ENCODE peak calls at places on chromosomes 6 and 20, in seven cellular contexts. O, H, T, F, B, J and P are unnamed samples.

GRCh38 chr6:109308018-109308492 is 74.2 kb downstream of the CD164 start:
- DNase-seq in O (peak), H (no peak), T (no peak), F (peak), B (no peak), J (no peak), P (peak)

GRCh38 chr6:38567436-38567835 is 72.3 kb downstream of the BTBD9 start:
- DNase-seq in O (no peak), H (no peak), T (no peak), F (peak), B (peak), J (peak), P (peak)

GRCh38 chr20:52410182-52410647 is 218.6 kb upstream of the ZFP64 start:
- DNase-seq in O (peak), H (no peak), T (no peak), F (no peak), B (no peak), J (no peak), P (peak)

GRCh38 chr6:15755555-15755954 is 92.7 kb upstream of the DTNBP1 start:
- DNase-seq in O (no peak), H (no peak), T (no peak), F (no peak), B (no peak), J (no peak), P (peak)

GRCh38 chr6:140203611-140204553 is 829.4 kb upstream of the CITED2 start:
- DNase-seq in O (no peak), H (no peak), T (no peak), F (no peak), B (no peak), J (no peak), P (peak)

GRCh38 chr20:64188682-64189529 is 24.7 kb downstream of the MYT1 start:
- DNase-seq in O (no peak), H (no peak), T (no peak), F (no peak), B (no peak), J (no peak), P (peak)

GRCh38 chr6:136587527-136587926 is 37.3 kb upstream of the MAP7 start:
- DNase-seq in O (no peak), H (no peak), T (no peak), F (no peak), B (no peak), J (no peak), P (peak)

GRCh38 chr6:18506387-18507017 is 119.4 kb downstream of the RNF144B start:
- DNase-seq in O (no peak), H (no peak), T (no peak), F (no peak), B (no peak), J (no peak), P (no peak)

GRCh38 chr6:12350644-12351173 is 60.5 kb downstream of the EDN1 start:
- DNase-seq in O (no peak), H (no peak), T (no peak), F (no peak), B (no peak), J (no peak), P (no peak)

GRCh38 chr6:130994319-130995097 is 68.5 kb downstream of the EPB41L2 start:
- DNase-seq in O (no peak), H (no peak), T (no peak), F (no peak), B (no peak), J (no peak), P (no peak)

GRCh38 chr6:128164254-128164653 is 263.4 kb upstream of the THEMIS start:
- DNase-seq in O (no peak), H (no peak), T (no peak), F (no peak), B (no peak), J (no peak), P (no peak)
- H3K4me3 ChIP-seq in O (no peak), H (no peak), T (no peak), F (no peak), B (no peak), J (no peak), P (no peak)

GRCh38 chr20:47588158-47588557 is 86.5 kb downstream of the NCOA3 start:
- DNase-seq in O (no peak), H (no peak), T (no peak), F (no peak), B (no peak), J (no peak), P (no peak)
- TF ChIP-seq CTCF in O (no peak), H (no peak), T (no peak), F (no peak), B (no peak), J (no peak), P (no peak)

GRCh38 chr20:24437322-24438090 is 31.9 kb upstream of the SYNDIG1 start:
- DNase-seq in O (no peak), H (no peak), T (no peak), F (no peak), B (no peak), J (no peak), P (no peak)
- H3K4me3 ChIP-seq in O (no peak), H (no peak), T (no peak), F (no peak), B (no peak), J (no peak), P (no peak)

GRCh38 chr20:38866265-38867061 is 59.8 kb upstream of the FAM83D start:
- DNase-seq in O (no peak), H (no peak), T (no peak), F (no peak), B (no peak), J (no peak), P (no peak)

GRCh38 chr20:38862226-38862625 is 56.7 kb downstream of the PPP1R16B start:
- DNase-seq in O (no peak), H (no peak), T (no peak), F (no peak), B (no peak), J (peak), P (no peak)

GRCh38 chr20:38863024-38863851 is 57.7 kb downstream of the PPP1R16B start:
- DNase-seq in O (no peak), H (no peak), T (no peak), F (no peak), B (no peak), J (peak), P (no peak)

GRCh38 chr20:38867062-38867359 is 59.2 kb upstream of the FAM83D start:
- DNase-seq in O (no peak), H (no peak), T (no peak), F (no peak), B (no peak), J (no peak), P (no peak)

DNA sequence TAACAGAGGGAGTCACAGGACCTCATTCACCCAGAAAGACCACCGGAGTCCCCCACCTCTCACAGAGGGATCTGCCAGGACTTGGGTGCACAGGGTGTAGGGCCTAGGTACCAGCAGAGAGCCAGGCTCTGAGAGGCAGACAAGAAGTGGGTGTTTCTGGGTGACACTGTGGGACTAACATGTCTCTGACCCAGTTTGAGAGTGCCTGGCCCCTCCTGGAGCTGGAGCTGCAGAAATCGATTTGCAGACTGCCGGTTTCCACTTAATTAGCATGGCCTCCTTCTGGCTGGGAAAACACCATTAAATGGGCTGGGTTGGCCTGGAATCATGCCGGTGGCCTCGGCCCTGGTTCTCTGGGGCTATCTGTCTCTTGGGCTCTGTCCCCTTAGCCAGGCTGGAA is 59.2 kb downstream of the PPP1R16B start:
- DNase-seq in O (no peak), H (no peak), T (no peak), F (no peak), B (no peak), J (no peak), P (no peak)
- TF ChIP-seq CTCF in O (no peak), H (no peak), T (no peak), F (no peak), B (no peak), J (no peak), P (no peak)

GRCh38 chr20:31870703-31871601 is 518 bp downstream of the TTLL9 start:
- DNase-seq in O (no peak), H (no peak), T (peak), F (no peak), B (no peak), J (no peak), P (no peak)

GRCh38 chr20:31871602-31871954 is 1.1 kb downstream of the TTLL9 start:
- DNase-seq in O (no peak), H (no peak), T (no peak), F (no peak), B (no peak), J (no peak), P (no peak)

GRCh38 chr20:31869673-31869941 is 720 bp downstream of the DUSP15 start:
- DNase-seq in O (no peak), H (no peak), T (no peak), F (no peak), B (no peak), J (no peak), P (no peak)

GRCh38 chr20:31868853-31869672 is 1.3 kb downstream of the DUSP15 start:
- DNase-seq in O (no peak), H (no peak), T (peak), F (no peak), B (no peak), J (no peak), P (no peak)

GRCh38 chr20:31869942-31870702 is at the start of the genes DUSP15 and TTLL9:
- DNase-seq in O (peak), H (peak), T (peak), F (peak), B (peak), J (no peak), P (no peak)
- H3K4me3 ChIP-seq in O (peak), H (peak), T (peak), F (peak), B (peak), J (peak), P (peak)

GRCh38 chr6:63353282-63353630 is 33.5 kb upstream of the LGSN start:
- DNase-seq in O (no peak), H (no peak), T (no peak), F (no peak), B (no peak), J (no peak), P (no peak)

GRCh38 chr6:63349401-63349800 is 29.6 kb upstream of the LGSN start:
- DNase-seq in O (no peak), H (no peak), T (no peak), F (no peak), B (no peak), J (no peak), P (peak)

GRCh38 chr6:63348836-63349235 is 29.1 kb upstream of the LGSN start:
- DNase-seq in O (no peak), H (no peak), T (no peak), F (no peak), B (no peak), J (no peak), P (no peak)

GRCh38 chr6:63352587-63353281 is 33.0 kb upstream of the LGSN start:
- DNase-seq in O (no peak), H (no peak), T (no peak), F (peak), B (no peak), J (peak), P (peak)

DNA sequence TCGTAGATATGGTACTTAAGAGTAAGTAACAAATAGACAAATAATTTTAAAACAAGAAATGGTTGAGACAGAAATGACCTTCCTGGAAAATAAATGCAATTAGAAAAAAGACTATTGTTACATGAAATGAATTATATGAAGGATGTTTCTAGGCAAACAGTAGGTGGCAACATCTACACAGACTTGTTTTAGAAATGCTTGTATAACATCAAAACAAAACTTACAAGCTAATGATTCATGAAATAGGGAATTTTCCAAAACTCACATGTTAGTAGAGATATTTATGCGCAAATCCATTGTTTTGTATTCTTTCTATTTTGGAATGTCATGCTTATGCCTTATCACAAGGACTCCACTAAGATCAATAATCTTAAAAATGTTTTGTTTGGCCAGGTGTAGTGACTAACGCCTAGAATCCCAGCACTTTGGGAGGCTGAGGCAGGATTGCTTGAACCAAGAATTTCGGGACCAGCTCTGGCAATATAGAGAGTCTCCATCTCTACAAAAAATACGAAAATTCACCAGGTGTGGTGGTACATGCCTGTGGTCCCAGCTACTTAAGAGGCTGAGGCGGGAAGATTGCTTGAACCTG is 32.3 kb upstream of the LGSN start:
- DNase-seq in O (no peak), H (no peak), T (no peak), F (no peak), B (no peak), J (peak), P (peak)
- TF ChIP-seq CTCF in O (peak), H (peak), T (no peak), F (no peak), B (peak), J (peak), P (peak)

DNA sequence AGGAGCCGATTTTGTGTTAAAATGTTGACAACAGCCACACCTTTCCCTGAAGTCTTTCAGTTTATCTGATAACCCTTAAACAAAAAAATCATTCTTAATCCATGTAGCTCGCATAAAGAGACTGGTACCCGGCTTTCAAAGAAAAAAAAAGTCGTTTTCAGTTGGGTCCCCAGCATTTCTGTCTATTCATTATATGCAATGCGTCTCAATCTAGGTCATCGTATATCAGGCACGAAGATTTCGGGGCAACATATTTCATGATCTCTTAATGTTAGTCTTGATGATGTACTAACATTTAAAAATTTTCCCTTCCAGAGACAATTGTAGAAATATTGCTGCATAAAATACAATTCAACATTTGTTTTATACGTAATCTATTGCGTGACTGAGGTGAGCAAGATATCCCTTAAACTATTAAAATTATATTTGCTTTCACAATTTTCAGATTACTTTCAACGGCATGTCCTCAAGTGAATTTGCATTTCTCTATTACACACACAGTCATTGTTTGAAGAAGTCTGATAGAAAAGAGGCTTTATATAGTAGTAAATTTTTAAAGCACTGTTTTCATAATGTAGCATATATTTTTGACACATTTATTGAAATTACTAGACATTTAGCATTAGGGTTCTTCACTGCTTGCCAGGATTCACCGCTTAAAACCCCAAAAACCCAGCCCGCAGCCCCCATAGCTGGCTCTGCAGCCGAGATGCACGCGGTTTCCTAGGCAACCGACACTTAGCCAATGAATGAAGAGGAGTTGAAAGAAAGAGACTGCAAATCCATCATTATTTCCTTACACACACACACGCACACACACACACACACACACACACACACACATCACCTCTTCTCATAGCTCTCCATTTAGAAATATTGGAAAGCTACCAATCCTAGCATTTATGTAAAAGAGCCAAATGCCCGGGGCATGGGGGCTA is 3.1 kb upstream of the TUBB2B start:
- DNase-seq in O (no peak), H (no peak), T (peak), F (no peak), B (no peak), J (no peak), P (no peak)
- H3K4me3 ChIP-seq in O (peak), H (peak), T (peak), F (no peak), B (peak), J (no peak), P (peak)

DNA sequence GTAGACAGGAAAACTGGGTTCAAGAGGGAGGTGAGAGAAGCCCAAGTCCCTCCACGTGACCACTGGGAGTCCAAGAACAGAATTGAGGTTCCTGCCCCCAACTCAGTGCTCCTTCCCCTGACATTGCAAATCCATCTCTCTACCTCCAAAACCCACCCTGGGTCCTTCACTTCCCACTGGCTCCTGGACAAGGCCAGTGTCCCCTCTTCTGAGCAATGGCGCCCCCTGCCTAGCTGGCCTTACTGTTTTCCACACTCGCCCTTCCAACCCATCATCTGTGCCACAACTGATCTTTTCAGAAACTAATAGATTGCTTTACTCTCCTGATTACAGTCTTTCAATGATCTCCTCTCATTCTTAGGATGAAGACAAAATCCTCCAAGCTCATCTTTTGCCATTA is 200.3 kb downstream of the ANKRD60 start:
- DNase-seq in O (no peak), H (no peak), T (peak), F (no peak), B (no peak), J (no peak), P (no peak)
- TF ChIP-seq CTCF in O (peak), H (peak), T (peak), F (peak), B (peak), J (no peak), P (peak)

GRCh38 chr20:3768342-3769130 is 983 bp upstream of the ADISSP start:
- DNase-seq in O (peak), H (peak), T (peak), F (no peak), B (peak), J (peak), P (peak)
- H3K4me3 ChIP-seq in O (peak), H (peak), T (peak), F (peak), B (peak), J (peak), P (peak)